ENCODE peak calls at places on chromosome 19, in ten cellular contexts. C, D, S, R, A, B, V, M, J and I are unnamed samples.

GRCh38 chr19:45428385-45429231 is 4.9 kb upstream of the ERCC1 start:
- DNase-seq in C (peak; percentile 41), D (no peak), S (peak; percentile 57), R (peak; percentile 64), A (peak; percentile 70), B (no peak), V (no peak), M (peak; percentile 68), J (no peak), I (no peak)

GRCh38 chr19:35109395-35110112 is 6.1 kb upstream of the FXYD3 start:
- DNase-seq in C (no peak), D (no peak), S (no peak), R (no peak), A (no peak), B (no peak), V (no peak), M (no peak), J (no peak), I (no peak)

GRCh38 chr19:8490395-8490760 is 12.1 kb downstream of the PRAM1 start:
- DNase-seq in C (no peak), D (no peak), S (no peak), R (no peak), A (no peak), B (no peak), V (no peak), M (no peak), J (no peak), I (no peak)

GRCh38 chr19:12783849-12784393 is 7.4 kb upstream of the JUNB start:
- DNase-seq in C (no peak), D (no peak), S (no peak), R (no peak), A (no peak), B (no peak), V (peak; percentile 35), M (no peak), J (no peak), I (no peak)

GRCh38 chr19:19670070-19670551 is 1.5 kb downstream of the ZNF101 start:
- DNase-seq in C (no peak), D (no peak), S (no peak), R (no peak), A (no peak), B (no peak), V (no peak), M (no peak), J (no peak), I (no peak)

GRCh38 chr19:43809762-43810696 is 7.8 kb upstream of the LYPD5 start:
- DNase-seq in C (peak; percentile 76), D (no peak), S (no peak), R (peak; percentile 67), A (no peak), B (peak; percentile 66), V (peak; percentile 66), M (peak; percentile 47), J (peak; percentile 27), I (peak; percentile 56)

GRCh38 chr19:10010247-10010691 is at the start of gene COL5A3:
- DNase-seq in C (peak; percentile 84), D (no peak), S (no peak), R (no peak), A (peak; percentile 58), B (no peak), V (no peak), M (no peak), J (no peak), I (no peak)

GRCh38 chr19:33767898-33768413 is 28.7 kb upstream of the KCTD15 start:
- DNase-seq in C (peak; percentile 10), D (peak; percentile 78), S (no peak), R (peak; percentile 16), A (no peak), B (no peak), V (peak; percentile 22), M (no peak), J (no peak), I (no peak)

GRCh38 chr19:18433735-18434398 is 4.1 kb downstream of the ISYNA1 start:
- DNase-seq in C (no peak), D (no peak), S (peak; percentile 67), R (no peak), A (peak; percentile 75), B (no peak), V (no peak), M (no peak), J (no peak), I (no peak)

GRCh38 chr19:55179570-55180484 is at the start of gene SYT5:
- DNase-seq in C (no peak), D (peak; percentile 66), S (peak; percentile 56), R (no peak), A (no peak), B (no peak), V (peak; percentile 35), M (peak; percentile 86), J (no peak), I (peak; percentile 83)

GRCh38 chr19:19170053-19170945 is at the start of gene MEF2B:
- DNase-seq in C (peak; percentile 40), D (peak; percentile 60), S (peak; percentile 89), R (peak; percentile 55), A (peak; percentile 64), B (no peak), V (peak; percentile 88), M (peak; percentile 96), J (no peak), I (peak; percentile 96)

GRCh38 chr19:39843919-39844793 is 2.0 kb downstream of the FBL start:
- DNase-seq in C (peak; percentile 71), D (no peak), S (no peak), R (peak; percentile 61), A (no peak), B (peak; percentile 53), V (peak; percentile 73), M (peak; percentile 64), J (no peak), I (peak; percentile 50)

GRCh38 chr19:54708781-54709180 is 15.5 kb upstream of the KIR3DL3 start:
- DNase-seq in C (no peak), D (no peak), S (no peak), R (no peak), A (no peak), B (no peak), V (no peak), M (no peak), J (no peak), I (no peak)

GRCh38 chr19:7811989-7812388 is 18.0 kb upstream of the EVI5L start:
- DNase-seq in C (no peak), D (no peak), S (no peak), R (no peak), A (no peak), B (no peak), V (no peak), M (no peak), J (no peak), I (no peak)

GRCh38 chr19:2195361-2195760 is 31.6 kb downstream of the DOT1L start:
- DNase-seq in C (no peak), D (no peak), S (no peak), R (no peak), A (no peak), B (no peak), V (no peak), M (no peak), J (no peak), I (no peak)

DNA sequence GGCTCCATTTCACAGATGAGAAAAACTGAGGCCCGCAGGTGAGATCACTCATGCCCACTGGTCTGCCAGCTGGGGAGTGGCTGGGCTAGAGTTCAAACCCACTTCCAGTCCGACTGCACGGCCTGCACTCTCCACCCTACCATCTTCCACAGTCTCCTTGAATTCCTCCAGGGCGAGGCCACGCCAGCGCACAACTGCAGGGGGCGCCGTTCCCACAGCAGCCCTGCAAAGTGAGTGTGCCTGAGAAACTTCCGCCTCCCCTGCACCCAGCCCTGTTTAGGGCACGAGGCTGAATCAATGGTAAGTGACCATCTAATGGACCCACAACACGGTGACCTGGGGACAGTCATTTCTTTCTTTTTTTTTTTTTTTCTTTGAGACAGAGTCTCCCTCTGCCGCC is 829 bp upstream of the ATCAY start:
- DNase-seq in C (no peak), D (no peak), S (no peak), R (no peak), A (no peak), B (no peak), V (no peak), M (no peak), J (no peak), I (no peak)
- TF ChIP-seq CTCF in C (no peak), D (peak; percentile 33), S (peak; percentile 67), R (no peak), A (no peak), B (peak; percentile 49), V (no peak), M (peak; percentile 14), J (no peak), I (no peak)

DNA sequence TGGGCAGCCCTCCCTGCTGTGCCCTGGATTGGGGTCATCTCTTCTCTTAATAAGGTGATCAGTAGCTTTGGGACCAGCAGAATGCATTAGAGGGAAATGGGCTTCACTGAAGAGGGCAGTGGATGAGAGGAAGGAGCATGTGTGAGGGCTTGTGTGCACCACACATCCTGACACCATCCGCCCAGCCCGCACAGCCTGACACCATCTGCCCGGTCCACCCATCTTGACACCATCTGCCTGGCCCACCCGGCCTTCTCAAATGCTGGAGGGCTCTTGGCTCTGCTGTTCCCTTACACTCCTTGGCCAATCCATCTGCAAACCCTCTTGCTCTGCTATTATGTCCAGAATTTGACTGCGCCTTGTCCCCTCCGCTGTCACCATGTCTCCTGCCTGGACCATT is 41.8 kb downstream of the BICRA start:
- DNase-seq in C (no peak), D (no peak), S (peak; percentile 79), R (no peak), A (no peak), B (no peak), V (no peak), M (no peak), J (no peak), I (no peak)
- TF ChIP-seq CTCF in C (no peak), D (no peak), S (no peak), R (no peak), A (no peak), B (no peak), V (no peak), M (no peak), J (no peak), I (no peak)

GRCh38 chr19:22882797-22883196 is 50.7 kb downstream of the ZNF723 start:
- DNase-seq in C (peak; percentile 19), D (no peak), S (no peak), R (peak; percentile 4), A (no peak), B (peak; percentile 55), V (peak; percentile 3), M (no peak), J (no peak), I (no peak)
- TF ChIP-seq CTCF in C (no peak), D (no peak), S (no peak), R (no peak), A (peak; percentile 55), B (peak; percentile 69), V (no peak), M (peak; percentile 45), J (no peak), I (peak; percentile 18)

DNA sequence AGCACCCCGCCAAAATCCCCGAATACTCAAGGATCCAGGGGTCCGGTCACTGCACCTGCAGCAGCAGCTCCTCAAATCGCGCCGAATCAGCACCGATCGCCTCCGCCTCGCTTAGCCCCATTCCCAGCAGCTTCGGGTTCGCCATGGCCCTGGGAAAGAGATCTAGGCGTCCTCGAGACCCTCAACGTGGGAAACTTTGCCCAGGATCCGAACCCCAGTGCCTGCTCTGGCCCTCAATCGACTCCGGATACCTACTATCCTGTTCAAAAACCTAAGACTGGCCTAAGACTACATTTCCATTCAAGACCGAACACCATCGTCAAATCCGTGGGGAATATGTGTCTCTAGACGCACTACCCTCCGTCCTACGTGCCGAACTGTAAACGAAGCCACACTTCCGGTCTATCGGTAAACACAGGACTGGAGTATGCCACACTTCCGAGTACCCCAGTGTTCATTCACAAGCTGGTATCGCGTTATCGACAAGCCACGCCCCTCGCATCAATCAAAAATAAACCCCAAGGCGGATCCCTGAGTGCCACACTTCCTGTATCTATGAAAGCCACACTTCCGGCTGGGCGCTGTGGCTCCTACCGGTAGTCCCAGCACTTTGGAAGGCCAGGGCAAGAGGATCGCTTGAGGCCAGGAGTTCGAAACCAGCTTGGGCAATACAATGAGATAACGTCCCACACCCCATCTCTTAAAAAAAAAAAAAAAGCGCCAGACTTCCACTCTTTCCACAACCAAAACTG is at the start of gene PIH1D1:
- DNase-seq in C (peak; percentile 99), D (peak; percentile 81), S (peak; percentile 88), R (peak; percentile 99), A (peak; percentile 94), B (peak; percentile 99), V (peak; percentile 99), M (peak; percentile 94), J (peak; percentile 97), I (peak; percentile 92)
- TF ChIP-seq CTCF in C (peak; percentile 9), D (no peak), S (no peak), R (peak; percentile 12), A (no peak), B (no peak), V (no peak), M (no peak), J (peak; percentile 25), I (no peak)